ENCODE peak calls at places on chromosomes 11 and 22, in ten cellular contexts. One of them, this sample, is unnamed.
A peak's percentile ranks its signal among the peaks of the same experiment; 100 is the strongest.

GRCh38 chr11:520428-521178 is 13.6 kb upstream of the RNH1 start:
- DNase-seq in CD8-positive, alpha-beta memory T cell: no peak
- DNase-seq in heart left ventricle: no peak
- DNase-seq in AG04450: no peak
- DNase-seq in spleen: no peak
- DNase-seq in IMR-90: no peak
- DNase-seq in OCI-LY7: no peak
- DNase-seq in naive thymus-derived CD4-positive, alpha-beta T cell: no peak
- DNase-seq in caudate nucleus: no peak
- DNase-seq in tibial artery: no peak
- DNase-seq in this sample: no peak

GRCh38 chr11:58893899-58894298 is 45.4 kb upstream of the GLYATL1 start:
- DNase-seq in CD8-positive, alpha-beta memory T cell: no peak
- DNase-seq in heart left ventricle: no peak
- DNase-seq in AG04450: no peak
- DNase-seq in spleen: no peak
- DNase-seq in IMR-90: no peak
- DNase-seq in OCI-LY7: no peak
- DNase-seq in naive thymus-derived CD4-positive, alpha-beta T cell: no peak
- DNase-seq in caudate nucleus: no peak
- DNase-seq in tibial artery: no peak
- DNase-seq in this sample: no peak

GRCh38 chr11:34308821-34309585 is 48.8 kb downstream of the ABTB2 start:
- DNase-seq in CD8-positive, alpha-beta memory T cell: no peak
- DNase-seq in heart left ventricle: no peak
- DNase-seq in AG04450: no peak
- DNase-seq in spleen: no peak
- DNase-seq in IMR-90: no peak
- DNase-seq in OCI-LY7: no peak
- DNase-seq in naive thymus-derived CD4-positive, alpha-beta T cell: no peak
- DNase-seq in caudate nucleus: no peak
- DNase-seq in tibial artery: no peak
- DNase-seq in this sample: no peak

GRCh38 chr11:88478136-88478785 is 140.7 kb upstream of the CTSC start:
- DNase-seq in CD8-positive, alpha-beta memory T cell: no peak
- DNase-seq in heart left ventricle: no peak
- DNase-seq in AG04450: no peak
- DNase-seq in spleen: no peak
- DNase-seq in IMR-90: peak; percentile 17
- DNase-seq in OCI-LY7: no peak
- DNase-seq in naive thymus-derived CD4-positive, alpha-beta T cell: no peak
- DNase-seq in caudate nucleus: no peak
- DNase-seq in tibial artery: no peak
- DNase-seq in this sample: no peak

GRCh38 chr11:65868076-65868667 is 4.4 kb downstream of the EFEMP2 start:
- DNase-seq in CD8-positive, alpha-beta memory T cell: no peak
- DNase-seq in heart left ventricle: no peak
- DNase-seq in AG04450: no peak
- DNase-seq in spleen: peak; percentile 78
- DNase-seq in IMR-90: no peak
- DNase-seq in OCI-LY7: no peak
- DNase-seq in naive thymus-derived CD4-positive, alpha-beta T cell: peak; percentile 45
- DNase-seq in caudate nucleus: no peak
- DNase-seq in tibial artery: peak; percentile 69
- DNase-seq in this sample: peak; percentile 71

GRCh38 chr22:39308614-39309363 is 10.6 kb downstream of the RPL3 start:
- DNase-seq in CD8-positive, alpha-beta memory T cell: no peak
- DNase-seq in heart left ventricle: peak; percentile 81
- DNase-seq in AG04450: peak; percentile 83
- DNase-seq in spleen: peak; percentile 74
- DNase-seq in IMR-90: peak; percentile 96
- DNase-seq in OCI-LY7: no peak
- DNase-seq in naive thymus-derived CD4-positive, alpha-beta T cell: no peak
- DNase-seq in caudate nucleus: no peak
- DNase-seq in tibial artery: peak; percentile 90
- DNase-seq in this sample: no peak

GRCh38 chr11:84412862-84413261 is 1126.7 kb upstream of the CCDC90B start:
- DNase-seq in CD8-positive, alpha-beta memory T cell: no peak
- DNase-seq in heart left ventricle: no peak
- DNase-seq in AG04450: no peak
- DNase-seq in spleen: no peak
- DNase-seq in IMR-90: no peak
- DNase-seq in OCI-LY7: no peak
- DNase-seq in naive thymus-derived CD4-positive, alpha-beta T cell: no peak
- DNase-seq in caudate nucleus: no peak
- DNase-seq in tibial artery: no peak
- DNase-seq in this sample: no peak

GRCh38 chr11:65280646-65281045 is 18.9 kb downstream of the POLA2 start:
- DNase-seq in CD8-positive, alpha-beta memory T cell: no peak
- DNase-seq in heart left ventricle: no peak
- DNase-seq in AG04450: no peak
- DNase-seq in spleen: no peak
- DNase-seq in IMR-90: peak; percentile 27
- DNase-seq in OCI-LY7: no peak
- DNase-seq in naive thymus-derived CD4-positive, alpha-beta T cell: no peak
- DNase-seq in caudate nucleus: no peak
- DNase-seq in tibial artery: peak; percentile 7
- DNase-seq in this sample: no peak

GRCh38 chr11:126927628-126928027 is 72.9 kb downstream of the KIRREL3 start:
- DNase-seq in CD8-positive, alpha-beta memory T cell: no peak
- DNase-seq in heart left ventricle: no peak
- DNase-seq in AG04450: no peak
- DNase-seq in spleen: no peak
- DNase-seq in IMR-90: peak; percentile 20
- DNase-seq in OCI-LY7: no peak
- DNase-seq in naive thymus-derived CD4-positive, alpha-beta T cell: no peak
- DNase-seq in caudate nucleus: no peak
- DNase-seq in tibial artery: no peak
- DNase-seq in this sample: no peak

GRCh38 chr22:20509344-20510047 is 2.1 kb downstream of the MED15 start:
- DNase-seq in CD8-positive, alpha-beta memory T cell: peak; percentile 41
- DNase-seq in heart left ventricle: peak; percentile 80
- DNase-seq in AG04450: peak; percentile 82
- DNase-seq in spleen: peak; percentile 79
- DNase-seq in IMR-90: peak; percentile 94
- DNase-seq in OCI-LY7: peak; percentile 42
- DNase-seq in naive thymus-derived CD4-positive, alpha-beta T cell: peak; percentile 67
- DNase-seq in caudate nucleus: peak; percentile 16
- DNase-seq in tibial artery: peak; percentile 88
- DNase-seq in this sample: peak; percentile 83

GRCh38 chr11:5226732-5227327 is at the start of gene HBB:
- DNase-seq in CD8-positive, alpha-beta memory T cell: no peak
- DNase-seq in heart left ventricle: no peak
- DNase-seq in AG04450: no peak
- DNase-seq in spleen: no peak
- DNase-seq in IMR-90: no peak
- DNase-seq in OCI-LY7: no peak
- DNase-seq in naive thymus-derived CD4-positive, alpha-beta T cell: no peak
- DNase-seq in caudate nucleus: no peak
- DNase-seq in tibial artery: no peak
- DNase-seq in this sample: no peak

GRCh38 chr11:12281571-12282478 is 95.5 kb upstream of the PARVA start:
- DNase-seq in CD8-positive, alpha-beta memory T cell: peak; percentile 63
- DNase-seq in heart left ventricle: peak; percentile 78
- DNase-seq in AG04450: peak; percentile 73
- DNase-seq in spleen: peak; percentile 89
- DNase-seq in IMR-90: peak; percentile 82
- DNase-seq in OCI-LY7: peak; percentile 72
- DNase-seq in naive thymus-derived CD4-positive, alpha-beta T cell: peak; percentile 58
- DNase-seq in caudate nucleus: peak; percentile 79
- DNase-seq in tibial artery: peak; percentile 92
- DNase-seq in this sample: peak; percentile 88

GRCh38 chr11:72088076-72088806 is 7.6 kb downstream of the LRRC51 start:
- DNase-seq in CD8-positive, alpha-beta memory T cell: no peak
- DNase-seq in heart left ventricle: no peak
- DNase-seq in AG04450: no peak
- DNase-seq in spleen: no peak
- DNase-seq in IMR-90: no peak
- DNase-seq in OCI-LY7: no peak
- DNase-seq in naive thymus-derived CD4-positive, alpha-beta T cell: no peak
- DNase-seq in caudate nucleus: no peak
- DNase-seq in tibial artery: no peak
- DNase-seq in this sample: no peak

GRCh38 chr11:63917685-63918523 is 940 bp upstream of the RCOR2 start:
- DNase-seq in CD8-positive, alpha-beta memory T cell: peak; percentile 36
- DNase-seq in heart left ventricle: peak; percentile 91
- DNase-seq in AG04450: no peak
- DNase-seq in spleen: no peak
- DNase-seq in IMR-90: no peak
- DNase-seq in OCI-LY7: peak; percentile 48
- DNase-seq in naive thymus-derived CD4-positive, alpha-beta T cell: peak; percentile 43
- DNase-seq in caudate nucleus: peak; percentile 63
- DNase-seq in tibial artery: peak; percentile 92
- DNase-seq in this sample: peak; percentile 74

GRCh38 chr22:28142361-28142801 is 223.3 kb upstream of the PITPNB start:
- DNase-seq in CD8-positive, alpha-beta memory T cell: no peak
- DNase-seq in heart left ventricle: no peak
- DNase-seq in AG04450: peak; percentile 75
- DNase-seq in spleen: no peak
- DNase-seq in IMR-90: peak; percentile 85
- DNase-seq in OCI-LY7: no peak
- DNase-seq in naive thymus-derived CD4-positive, alpha-beta T cell: no peak
- DNase-seq in caudate nucleus: no peak
- DNase-seq in tibial artery: no peak
- DNase-seq in this sample: no peak

GRCh38 chr11:11311169-11311568 is 41.9 kb downstream of the CSNK2A3 start:
- DNase-seq in CD8-positive, alpha-beta memory T cell: no peak
- DNase-seq in heart left ventricle: no peak
- DNase-seq in AG04450: no peak
- DNase-seq in spleen: no peak
- DNase-seq in IMR-90: no peak
- DNase-seq in OCI-LY7: peak; percentile 32
- DNase-seq in naive thymus-derived CD4-positive, alpha-beta T cell: no peak
- DNase-seq in caudate nucleus: no peak
- DNase-seq in tibial artery: no peak
- DNase-seq in this sample: peak; percentile 67

GRCh38 chr11:103735497-103736032 is 300.9 kb upstream of the DDI1 start:
- DNase-seq in CD8-positive, alpha-beta memory T cell: no peak
- DNase-seq in heart left ventricle: peak; percentile 29
- DNase-seq in AG04450: no peak
- DNase-seq in spleen: no peak
- DNase-seq in IMR-90: peak; percentile 46
- DNase-seq in OCI-LY7: no peak
- DNase-seq in naive thymus-derived CD4-positive, alpha-beta T cell: no peak
- DNase-seq in caudate nucleus: no peak
- DNase-seq in tibial artery: no peak
- DNase-seq in this sample: peak; percentile 58
- H3K27ac ChIP-seq in CD8-positive, alpha-beta memory T cell: no peak overlapping the region
- H3K27ac ChIP-seq in heart left ventricle: no peak overlapping the region
- H3K27ac ChIP-seq in AG04450: no peak overlapping the region
- H3K27ac ChIP-seq in spleen: no peak overlapping the region
- H3K27ac ChIP-seq in IMR-90: no peak overlapping the region
- H3K27ac ChIP-seq in OCI-LY7: no peak overlapping the region
- H3K27ac ChIP-seq in naive thymus-derived CD4-positive, alpha-beta T cell: no peak overlapping the region
- H3K27ac ChIP-seq in caudate nucleus: no peak overlapping the region
- H3K27ac ChIP-seq in tibial artery: no peak overlapping the region
- H3K27ac ChIP-seq in this sample: no peak overlapping the region

DNA sequence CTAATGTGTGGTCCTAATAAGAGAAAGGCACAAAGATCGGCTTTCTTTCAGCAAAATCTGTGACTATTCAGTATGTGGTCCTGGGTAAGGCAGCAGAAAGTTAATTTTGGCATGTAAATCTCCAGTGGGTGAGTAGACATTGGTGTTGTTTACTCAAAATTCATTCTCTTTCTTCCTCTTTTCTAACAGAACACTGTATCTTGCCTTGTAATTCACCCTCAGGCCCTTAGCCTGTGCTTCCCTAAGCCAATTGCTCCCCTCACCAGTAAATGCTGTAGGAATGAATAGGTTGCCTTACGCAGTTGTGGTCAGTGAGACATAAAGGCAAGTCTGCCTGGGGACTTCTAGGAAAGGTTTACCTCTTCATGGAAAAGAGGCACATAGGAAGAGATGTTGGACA is 49.9 kb upstream of the PDE3B start:
- DNase-seq in CD8-positive, alpha-beta memory T cell: no peak
- DNase-seq in heart left ventricle: no peak
- DNase-seq in AG04450: no peak
- DNase-seq in spleen: no peak
- DNase-seq in IMR-90: no peak
- DNase-seq in OCI-LY7: no peak
- DNase-seq in naive thymus-derived CD4-positive, alpha-beta T cell: no peak
- DNase-seq in caudate nucleus: no peak
- DNase-seq in tibial artery: no peak
- DNase-seq in this sample: no peak
- H3K27ac ChIP-seq in CD8-positive, alpha-beta memory T cell: no peak overlapping the region
- H3K27ac ChIP-seq in heart left ventricle: no peak overlapping the region
- H3K27ac ChIP-seq in AG04450: no peak overlapping the region
- H3K27ac ChIP-seq in spleen: no peak overlapping the region
- H3K27ac ChIP-seq in IMR-90: no peak overlapping the region
- H3K27ac ChIP-seq in OCI-LY7: no peak overlapping the region
- H3K27ac ChIP-seq in naive thymus-derived CD4-positive, alpha-beta T cell: no peak overlapping the region
- H3K27ac ChIP-seq in caudate nucleus: no peak overlapping the region
- H3K27ac ChIP-seq in tibial artery: no peak overlapping the region
- H3K27ac ChIP-seq in this sample: no peak overlapping the region

DNA sequence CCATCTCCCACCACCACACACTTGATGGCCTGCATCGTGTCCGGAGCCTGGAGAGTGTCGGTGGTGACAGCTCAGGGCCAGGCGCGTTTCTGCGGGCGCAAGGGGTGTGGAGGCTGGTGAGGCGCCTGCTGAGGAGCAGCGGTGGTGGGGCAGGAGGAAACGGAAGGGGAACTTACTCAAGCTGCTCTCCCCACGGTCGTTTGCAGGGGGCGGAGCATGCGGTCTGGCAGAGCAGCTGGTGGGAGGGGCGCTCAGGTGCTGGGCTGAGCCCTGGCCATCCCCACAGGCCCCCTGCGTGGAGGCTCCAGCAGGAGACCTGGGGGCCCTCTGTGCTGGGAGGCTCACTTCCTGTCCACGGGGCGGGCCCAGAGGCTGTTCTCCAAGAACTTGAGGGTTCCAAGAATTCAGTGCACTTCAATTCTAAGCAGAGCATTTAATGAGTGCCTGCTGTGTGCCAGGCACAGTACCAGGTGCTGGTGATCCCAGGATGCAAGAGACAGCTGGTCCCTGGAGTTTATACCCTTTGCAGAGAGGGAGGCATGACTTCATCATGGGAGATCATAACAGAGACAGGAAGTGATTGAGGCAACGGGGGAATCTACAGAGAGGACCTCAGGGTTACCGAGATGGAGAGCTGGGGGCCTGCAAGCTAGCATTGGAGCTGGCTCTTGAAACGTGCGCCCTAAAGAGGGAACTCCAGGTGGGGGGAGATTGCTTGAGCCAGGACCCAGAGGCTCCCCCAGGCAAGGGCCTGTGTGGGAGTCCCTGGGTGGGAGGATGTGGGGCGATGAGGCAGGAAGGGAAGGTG is at the start of gene RAC2:
- DNase-seq in CD8-positive, alpha-beta memory T cell: peak; percentile 77
- DNase-seq in heart left ventricle: peak; percentile 73
- DNase-seq in AG04450: no peak
- DNase-seq in spleen: peak; percentile 99
- DNase-seq in IMR-90: peak; percentile 57
- DNase-seq in OCI-LY7: peak; percentile 95
- DNase-seq in naive thymus-derived CD4-positive, alpha-beta T cell: peak; percentile 89
- DNase-seq in caudate nucleus: no peak
- DNase-seq in tibial artery: peak; percentile 79
- DNase-seq in this sample: peak; percentile 98
- H3K27ac ChIP-seq in CD8-positive, alpha-beta memory T cell: peak within 1 kb of the TSS; percentile 91
- H3K27ac ChIP-seq in heart left ventricle: no peak within 1 kb of the TSS
- H3K27ac ChIP-seq in AG04450: no peak within 1 kb of the TSS
- H3K27ac ChIP-seq in spleen: peak within 1 kb of the TSS; percentile 81
- H3K27ac ChIP-seq in IMR-90: no peak within 1 kb of the TSS
- H3K27ac ChIP-seq in OCI-LY7: peak within 1 kb of the TSS; percentile 93
- H3K27ac ChIP-seq in naive thymus-derived CD4-positive, alpha-beta T cell: peak within 1 kb of the TSS; percentile 86
- H3K27ac ChIP-seq in caudate nucleus: no peak within 1 kb of the TSS
- H3K27ac ChIP-seq in tibial artery: no peak within 1 kb of the TSS
- H3K27ac ChIP-seq in this sample: peak within 1 kb of the TSS; percentile 97

GRCh38 chr22:22820626-22821025 is 67.0 kb upstream of the IGLL5 start:
- DNase-seq in CD8-positive, alpha-beta memory T cell: peak; percentile 78
- DNase-seq in heart left ventricle: no peak
- DNase-seq in AG04450: no peak
- DNase-seq in spleen: peak; percentile 74
- DNase-seq in IMR-90: no peak
- DNase-seq in OCI-LY7: peak; percentile 72
- DNase-seq in naive thymus-derived CD4-positive, alpha-beta T cell: peak; percentile 16
- DNase-seq in caudate nucleus: no peak
- DNase-seq in tibial artery: no peak
- DNase-seq in this sample: no peak
- H3K27ac ChIP-seq in CD8-positive, alpha-beta memory T cell: peak overlapping the region; percentile 26
- H3K27ac ChIP-seq in heart left ventricle: no peak overlapping the region
- H3K27ac ChIP-seq in AG04450: no peak overlapping the region
- H3K27ac ChIP-seq in spleen: peak overlapping the region; percentile 53
- H3K27ac ChIP-seq in IMR-90: no peak overlapping the region
- H3K27ac ChIP-seq in OCI-LY7: peak overlapping the region; percentile 83
- H3K27ac ChIP-seq in naive thymus-derived CD4-positive, alpha-beta T cell: peak overlapping the region; percentile 66
- H3K27ac ChIP-seq in caudate nucleus: no peak overlapping the region
- H3K27ac ChIP-seq in tibial artery: no peak overlapping the region
- H3K27ac ChIP-seq in this sample: peak overlapping the region; percentile 95